ENCODE peak calls at places on chromosomes 12 and 14, in eight cellular contexts. A is transverse colon; S is upper lobe of left lung; V is aorta; W is osteoblast; F is right lobe of liver; Q is uterus; M is naive thymus-derived CD4-positive, alpha-beta T cell. I is an unnamed sample.

GRCh38 chr14:52235434-52235833 is 32.1 kb upstream of the PTGDR start:
- DNase-seq in A (no peak), S (no peak), V (no peak), W (no peak), F (no peak), Q (no peak), M (no peak), I (no peak)

GRCh38 chr12:19410639-19411184 is 28.6 kb upstream of the AEBP2 start:
- DNase-seq in A (no peak), S (no peak), V (no peak), W (no peak), F (no peak), Q (no peak), M (no peak), I (no peak)

GRCh38 chr12:114711689-114712152 is 27.7 kb upstream of the TBX3 start:
- DNase-seq in A (no peak), S (no peak), V (no peak), W (no peak), F (no peak), Q (no peak), M (no peak), I (no peak)

GRCh38 chr14:69845787-69846186 is 33.4 kb upstream of the SMOC1 start:
- DNase-seq in A (no peak), S (no peak), V (no peak), W (no peak), F (no peak), Q (no peak), M (no peak), I (no peak)

GRCh38 chr12:4320287-4320858 is 640 bp upstream of the TIGAR start:
- DNase-seq in A (no peak), S (no peak), V (no peak), W (no peak), F (no peak), Q (no peak), M (no peak), I (no peak)

GRCh38 chr14:23121401-23121800 is 2.3 kb upstream of the CEBPE start:
- DNase-seq in A (peak; percentile 36), S (no peak), V (no peak), W (peak; percentile 90), F (no peak), Q (peak; percentile 84), M (peak; percentile 10), I (no peak)

GRCh38 chr14:90193925-90194324 is 62.4 kb upstream of the PSMC1 start:
- DNase-seq in A (no peak), S (no peak), V (no peak), W (no peak), F (no peak), Q (no peak), M (no peak), I (no peak)

GRCh38 chr14:28577187-28577586 is 189.4 kb upstream of the FOXG1 start:
- DNase-seq in A (no peak), S (no peak), V (no peak), W (no peak), F (no peak), Q (no peak), M (no peak), I (no peak)

GRCh38 chr12:65335021-65335714 is 56.7 kb downstream of the MSRB3 start:
- DNase-seq in A (no peak), S (no peak), V (no peak), W (peak; percentile 65), F (peak; percentile 72), Q (peak; percentile 79), M (no peak), I (no peak)

GRCh38 chr12:132771126-132771838 is 9.7 kb upstream of the ANKLE2 start:
- DNase-seq in A (peak; percentile 61), S (no peak), V (no peak), W (peak; percentile 88), F (no peak), Q (no peak), M (peak; percentile 68), I (no peak)

GRCh38 chr14:69183735-69184134 is 7.6 kb upstream of the EXD2 start:
- DNase-seq in A (no peak), S (peak; percentile 24), V (no peak), W (no peak), F (no peak), Q (no peak), M (no peak), I (no peak)

GRCh38 chr12:64059685-64060084 is 162.4 kb downstream of the KICS2 start:
- DNase-seq in A (no peak), S (no peak), V (no peak), W (no peak), F (no peak), Q (no peak), M (no peak), I (no peak)

GRCh38 chr14:87409401-87409800 is 583.6 kb downstream of the GALC start:
- DNase-seq in A (no peak), S (no peak), V (no peak), W (no peak), F (no peak), Q (no peak), M (no peak), I (no peak)

GRCh38 chr12:15193927-15194326 is 27.3 kb downstream of the RERG start:
- DNase-seq in A (no peak), S (no peak), V (no peak), W (no peak), F (no peak), Q (peak; percentile 81), M (no peak), I (no peak)

GRCh38 chr12:15192721-15193120 is 28.5 kb downstream of the RERG start:
- DNase-seq in A (no peak), S (no peak), V (no peak), W (no peak), F (no peak), Q (no peak), M (no peak), I (no peak)

GRCh38 chr12:15196678-15197267 is 24.4 kb downstream of the RERG start:
- DNase-seq in A (no peak), S (no peak), V (no peak), W (peak; percentile 19), F (no peak), Q (no peak), M (no peak), I (no peak)

GRCh38 chr12:15194947-15195346 is 26.3 kb downstream of the RERG start:
- DNase-seq in A (no peak), S (no peak), V (no peak), W (no peak), F (no peak), Q (no peak), M (no peak), I (no peak)

DNA sequence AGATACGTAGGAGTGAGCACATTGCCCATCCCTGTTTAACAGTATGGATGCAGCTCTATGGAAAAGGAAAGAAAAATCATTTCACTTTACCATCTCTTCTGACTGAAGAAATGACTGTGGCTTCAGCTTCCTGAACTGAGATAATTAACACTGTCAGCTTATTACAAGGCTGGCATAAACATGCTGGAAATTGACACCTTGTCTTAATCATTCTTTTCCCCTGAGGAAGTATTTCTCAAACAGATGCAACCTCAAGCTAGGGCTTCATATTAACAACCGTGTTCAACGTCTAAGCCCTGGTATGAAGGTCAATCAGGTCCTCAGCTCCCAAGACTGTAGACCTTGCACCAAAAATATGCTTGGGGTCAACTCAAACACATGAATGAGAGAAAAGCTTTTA is 25.0 kb downstream of the RERG start:
- DNase-seq in A (no peak), S (no peak), V (no peak), W (no peak), F (no peak), Q (no peak), M (no peak), I (no peak)
- H3K4me1 ChIP-seq in A (peaks cover 31% of the 10 kb centered on the region), S (peaks cover 8% of the 10 kb centered on the region), V (peaks cover 19% of the 10 kb centered on the region), W (no peaks in the 10 kb centered on the region), F (no peaks in the 10 kb centered on the region), Q (no peaks in the 10 kb centered on the region), M (no peaks in the 10 kb centered on the region), I (peaks cover 12% of the 10 kb centered on the region)

GRCh38 chr12:53975019-53975815 is 463 bp upstream of the HOTAIR start:
- DNase-seq in A (no peak), S (no peak), V (no peak), W (no peak), F (no peak), Q (no peak), M (no peak), I (no peak)
- H3K27me3 ChIP-seq in A (peaks cover 100% of the 10 kb centered on the region), S (peaks cover 94% of the 10 kb centered on the region), V (peaks cover 3% of the 10 kb centered on the region), W (peaks cover 21% of the 10 kb centered on the region), F (peaks cover 34% of the 10 kb centered on the region), Q (peaks cover 31% of the 10 kb centered on the region), M (peaks cover 86% of the 10 kb centered on the region), I (peaks cover 99% of the 10 kb centered on the region)

GRCh38 chr12:131603106-131604033 is 107.5 kb upstream of the SFSWAP start:
- DNase-seq in A (no peak), S (no peak), V (no peak), W (peak; percentile 6), F (no peak), Q (no peak), M (no peak), I (no peak)

GRCh38 chr12:131606218-131606899 is 104.5 kb upstream of the SFSWAP start:
- DNase-seq in A (no peak), S (no peak), V (no peak), W (no peak), F (no peak), Q (no peak), M (no peak), I (no peak)

GRCh38 chr12:131605304-131605829 is 105.5 kb upstream of the SFSWAP start:
- DNase-seq in A (no peak), S (no peak), V (no peak), W (peak; percentile 47), F (no peak), Q (no peak), M (no peak), I (no peak)

GRCh38 chr12:131604146-131604844 is 106.6 kb upstream of the SFSWAP start:
- DNase-seq in A (peak; percentile 31), S (no peak), V (no peak), W (peak; percentile 78), F (no peak), Q (no peak), M (peak; percentile 68), I (no peak)

GRCh38 chr12:131604859-131605258 is 106.0 kb upstream of the SFSWAP start:
- DNase-seq in A (no peak), S (no peak), V (no peak), W (peak; percentile 6), F (no peak), Q (no peak), M (no peak), I (no peak)
- H3K4me1 ChIP-seq in A (peaks cover 23% of the 10 kb centered on the region), S (peaks cover 8% of the 10 kb centered on the region), V (no peaks in the 10 kb centered on the region), W (no peaks in the 10 kb centered on the region), F (no peaks in the 10 kb centered on the region), Q (no peaks in the 10 kb centered on the region), M (peaks cover 50% of the 10 kb centered on the region), I (peaks cover 11% of the 10 kb centered on the region)

DNA sequence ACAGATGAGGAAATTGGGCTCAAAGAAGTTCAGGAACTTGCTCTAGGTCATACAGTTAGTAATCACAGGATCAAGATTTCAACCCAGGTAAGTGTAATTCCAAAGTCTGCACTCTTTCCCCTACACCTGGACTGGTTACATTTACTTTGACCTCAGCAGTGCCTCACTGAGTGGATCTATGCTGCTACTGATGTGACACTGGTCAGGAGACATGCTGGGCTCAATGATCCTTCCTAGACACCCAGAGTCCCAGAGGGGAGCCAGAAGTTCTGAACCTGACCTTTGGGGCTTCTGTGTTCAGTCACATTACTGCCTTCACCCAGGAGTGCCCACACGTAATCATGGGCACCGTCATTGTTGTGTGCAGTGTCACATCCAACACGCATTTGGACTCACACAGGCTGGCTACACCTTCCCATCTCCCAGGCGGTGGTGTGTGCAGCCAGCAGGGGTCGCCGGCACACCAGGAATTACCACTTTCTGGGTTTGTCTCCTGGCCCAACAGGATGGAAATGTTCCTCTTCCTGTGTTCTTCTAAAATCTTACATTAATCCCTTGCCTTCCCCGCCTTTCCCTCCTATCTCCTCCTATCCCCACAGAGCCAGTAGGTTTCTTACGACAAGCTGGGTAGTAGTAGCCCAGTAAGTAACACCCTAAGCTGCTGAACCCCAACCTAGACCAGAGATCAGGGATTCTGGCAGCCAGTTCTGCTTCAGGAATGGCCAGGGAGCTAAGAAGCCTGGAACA is 25.6 kb downstream of the CALCOCO1 start:
- DNase-seq in A (peak; percentile 84), S (peak; percentile 76), V (peak; percentile 95), W (peak; percentile 96), F (peak; percentile 83), Q (peak; percentile 71), M (peak; percentile 72), I (peak; percentile 91)
- H3K27me3 ChIP-seq in A (peaks cover 96% of the 10 kb centered on the region), S (peaks cover 17% of the 10 kb centered on the region), V (no peaks in the 10 kb centered on the region), W (peaks cover 44% of the 10 kb centered on the region), F (peaks cover 6% of the 10 kb centered on the region), Q (no peaks in the 10 kb centered on the region), M (peaks cover 12% of the 10 kb centered on the region), I (peaks cover 68% of the 10 kb centered on the region)

I was measured in upper lobe of right lung.